ENCODE peak calls at places on chromosome 6, in four cellular contexts. U is fibroblast of lung, E is K562, L is uterus. V is an unnamed sample.

GRCh38 chr6:32763417-32763816 is at the start of gene HLA-DQB2:
- DNase-seq in U (no peak), E (peak; percentile 34), L (no peak), V (no peak)

GRCh38 chr6:56955171-56956155 is 556 bp downstream of the BEND6 start:
- DNase-seq in U (peak; percentile 90), E (peak; percentile 87), L (peak; percentile 79), V (peak; percentile 68)

GRCh38 chr6:14272111-14273085 is 154.8 kb downstream of the CD83 start:
- DNase-seq in U (peak; percentile 89), E (no peak), L (no peak), V (no peak)

GRCh38 chr6:164022632-164023031 is 608.1 kb downstream of the QKI start:
- DNase-seq in U (no peak), E (no peak), L (no peak), V (no peak)

GRCh38 chr6:80728830-80729229 is 622.4 kb downstream of the BCKDHB start:
- DNase-seq in U (no peak), E (no peak), L (no peak), V (no peak)

GRCh38 chr6:101545171-101545570 is 151.7 kb downstream of the GRIK2 start:
- DNase-seq in U (peak; percentile 51), E (no peak), L (no peak), V (no peak)

GRCh38 chr6:91852232-91852631 is 1265.4 kb upstream of the MAP3K7 start:
- DNase-seq in U (no peak), E (no peak), L (no peak), V (no peak)

GRCh38 chr6:38646166-38646565 is 6.4 kb upstream of the BTBD9 start:
- DNase-seq in U (peak; percentile 37), E (no peak), L (no peak), V (no peak)

GRCh38 chr6:169700296-169700695 is 1.5 kb downstream of the WDR27 start:
- DNase-seq in U (peak; percentile 68), E (no peak), L (no peak), V (no peak)

GRCh38 chr6:86791476-86791875 is 145.9 kb upstream of the HTR1E start:
- DNase-seq in U (no peak), E (no peak), L (no peak), V (no peak)

GRCh38 chr6:29999426-29999825 is 57.1 kb downstream of the HLA-A start:
- DNase-seq in U (no peak), E (no peak), L (no peak), V (no peak)

GRCh38 chr6:17096657-17097056 is 5.2 kb upstream of the STMND1 start:
- DNase-seq in U (no peak), E (no peak), L (no peak), V (no peak)

GRCh38 chr6:26032387-26033131 is 54.7 kb upstream of the HFE start:
- DNase-seq in U (peak; percentile 78), E (no peak), L (no peak), V (no peak)

GRCh38 chr6:73523434-73524123 is 2.7 kb upstream of the EEF1A1 start:
- DNase-seq in U (peak; percentile 39), E (peak; percentile 74), L (peak; percentile 59), V (peak; percentile 65)

GRCh38 chr6:47261191-47261590 is 48.5 kb downstream of the TNFRSF21 start:
- DNase-seq in U (no peak), E (no peak), L (no peak), V (no peak)

GRCh38 chr6:26360451-26361416 is 4.3 kb upstream of the BTN3A2 start:
- DNase-seq in U (no peak), E (no peak), L (no peak), V (no peak)

GRCh38 chr6:149852180-149852579 is 12.0 kb downstream of the LRP11 start:
- DNase-seq in U (peak; percentile 84), E (no peak), L (no peak), V (no peak)

GRCh38 chr6:100347901-100348550 is 116.7 kb downstream of the SIM1 start:
- DNase-seq in U (peak; percentile 89), E (no peak), L (no peak), V (no peak)

GRCh38 chr6:37819802-37820712 is 530 bp downstream of the ZFAND3 start:
- DNase-seq in U (peak; percentile 61), E (peak; percentile 44), L (peak; percentile 49), V (peak; percentile 78)

GRCh38 chr6:90525421-90525820 is 61.5 kb downstream of the MAP3K7 start:
- DNase-seq in U (no peak), E (no peak), L (no peak), V (no peak)

GRCh38 chr6:90516074-90516660 is 70.7 kb downstream of the MAP3K7 start:
- DNase-seq in U (no peak), E (no peak), L (no peak), V (no peak)

GRCh38 chr6:90523779-90524310 is 63.0 kb downstream of the MAP3K7 start:
- DNase-seq in U (no peak), E (no peak), L (no peak), V (no peak)

GRCh38 chr6:90521955-90522354 is 64.9 kb downstream of the MAP3K7 start:
- DNase-seq in U (no peak), E (no peak), L (no peak), V (no peak)
- H3K4me1 ChIP-seq in U (no peaks in the 10 kb centered on the region), E (no peaks in the 10 kb centered on the region), L (no peaks in the 10 kb centered on the region), V (no peaks in the 10 kb centered on the region)

GRCh38 chr6:108626777-108627176 is 66.1 kb downstream of the FOXO3 start:
- DNase-seq in U (no peak), E (no peak), L (no peak), V (no peak)
- H3K4me1 ChIP-seq in U (peaks cover 22% of the 10 kb centered on the region), E (peaks cover 37% of the 10 kb centered on the region), L (peaks cover 14% of the 10 kb centered on the region), V (no peaks in the 10 kb centered on the region)

DNA sequence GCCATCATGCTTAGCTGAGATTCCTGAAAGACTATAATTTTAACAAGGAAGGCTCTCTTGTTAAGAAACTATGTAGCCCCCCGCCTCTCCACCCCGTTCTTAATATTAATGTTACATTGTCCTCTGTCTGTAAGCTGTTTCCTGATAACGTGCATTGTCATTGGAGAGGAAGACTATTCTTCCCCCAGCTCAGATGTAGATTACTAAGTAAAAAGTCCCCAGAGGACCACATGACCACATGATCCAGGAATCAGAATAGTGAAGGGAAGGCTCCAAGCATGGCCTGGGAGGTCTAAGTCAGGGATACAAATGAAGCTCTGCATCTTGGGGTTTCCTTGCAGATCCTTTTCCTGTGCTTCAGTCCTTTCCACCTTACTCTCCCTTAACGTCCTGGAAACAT is 106.4 kb downstream of the JARID2 start:
- DNase-seq in U (no peak), E (no peak), L (no peak), V (no peak)
- H3K4me1 ChIP-seq in U (peaks cover 2% of the 10 kb centered on the region), E (peaks cover 12% of the 10 kb centered on the region), L (no peaks in the 10 kb centered on the region), V (peaks cover 30% of the 10 kb centered on the region)

DNA sequence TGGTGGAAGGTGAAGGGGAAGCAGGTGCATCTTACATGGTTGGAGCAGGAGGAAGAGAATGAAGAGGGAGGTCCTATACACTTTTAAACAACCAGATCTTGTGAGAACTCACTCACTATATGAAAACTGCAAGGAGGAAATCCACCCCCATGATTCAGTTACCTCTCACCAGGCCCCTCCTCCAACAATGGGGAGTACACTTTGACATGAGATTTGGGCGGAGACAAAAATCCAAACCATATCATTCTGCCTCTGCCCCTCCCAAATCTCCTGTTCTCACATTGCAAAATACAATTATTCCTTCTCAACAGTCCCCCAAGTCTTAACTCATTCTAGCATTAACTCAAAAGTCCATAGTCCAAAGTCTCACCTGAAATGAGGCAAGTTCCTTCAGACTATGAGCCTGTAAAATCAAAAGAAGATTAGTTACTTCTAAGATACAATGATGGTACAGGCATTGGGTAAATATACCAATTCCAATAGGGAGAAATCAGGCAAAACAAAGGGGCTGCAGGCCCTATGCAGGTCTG is 60.5 kb downstream of the EDN1 start:
- DNase-seq in U (no peak), E (no peak), L (no peak), V (no peak)
- H3K4me1 ChIP-seq in U (peaks cover 2% of the 10 kb centered on the region), E (no peaks in the 10 kb centered on the region), L (no peaks in the 10 kb centered on the region), V (no peaks in the 10 kb centered on the region)

DNA sequence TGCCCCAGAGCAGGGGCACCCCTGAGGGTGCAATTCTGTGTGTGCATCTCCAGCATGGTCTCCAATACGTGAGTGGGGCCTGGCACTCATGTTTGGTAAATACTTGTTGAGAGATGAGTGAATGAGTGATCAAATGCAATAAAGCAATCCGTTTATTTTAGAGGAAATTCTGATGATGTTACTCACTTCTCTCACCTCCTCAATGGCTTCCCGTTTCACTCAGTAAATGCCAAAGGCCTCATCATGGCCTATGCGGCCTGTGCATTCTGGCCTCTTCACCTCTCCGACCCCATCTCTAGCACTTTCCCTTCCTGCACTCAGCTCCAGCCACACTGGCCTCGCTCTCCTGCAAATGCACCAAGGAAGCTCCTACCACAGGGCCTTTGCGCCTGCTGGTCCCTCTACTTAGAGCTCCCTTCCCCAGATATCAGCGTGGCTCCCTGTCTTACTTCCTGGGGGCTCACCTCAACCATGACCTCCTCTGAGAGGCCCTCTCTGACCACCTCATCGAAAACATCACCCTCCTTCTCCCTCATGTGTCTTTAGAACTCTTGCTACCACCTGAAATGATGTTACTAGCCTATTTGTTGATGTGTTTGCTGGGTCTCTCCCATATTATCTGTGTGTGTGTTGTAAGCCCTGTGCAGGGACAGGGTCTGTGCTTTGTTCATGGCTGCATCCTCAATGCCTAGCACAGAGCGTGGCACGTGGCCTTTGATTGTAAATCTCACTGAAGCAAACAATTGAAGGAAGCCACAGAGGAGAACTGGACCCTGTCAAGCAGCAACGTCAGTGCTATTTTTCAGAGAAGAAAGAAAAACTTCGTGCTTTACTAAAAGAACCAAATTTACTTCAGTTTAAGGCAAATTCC is 42.6 kb downstream of the RAB44 start:
- DNase-seq in U (no peak), E (no peak), L (no peak), V (no peak)
- H3K4me1 ChIP-seq in U (peaks cover 7% of the 10 kb centered on the region), E (no peaks in the 10 kb centered on the region), L (no peaks in the 10 kb centered on the region), V (peaks cover 11% of the 10 kb centered on the region)

GRCh38 chr6:139147628-139148027 is 12.7 kb downstream of the HECA start:
- DNase-seq in U (no peak), E (no peak), L (no peak), V (no peak)
- H3K4me1 ChIP-seq in U (peaks cover 6% of the 10 kb centered on the region), E (no peaks in the 10 kb centered on the region), L (no peaks in the 10 kb centered on the region), V (peaks cover 3% of the 10 kb centered on the region)

V was measured in right atrium auricular region.